ENCODE peak calls at places on chromosomes 16 and 17, in five cellular contexts. One of them, this sample, is unnamed.

GRCh38 chr17:60989439-60989838 is 311.8 kb downstream of the BCAS3 start:
- DNase-seq in cardiac muscle cell: no peak
- DNase-seq in stomach: no peak
- DNase-seq in OCI-LY7: no peak
- DNase-seq in MM.1S: no peak
- DNase-seq in this sample: no peak

GRCh38 chr16:70553175-70553574 is 29.6 kb downstream of the SF3B3 start:
- DNase-seq in cardiac muscle cell: no peak
- DNase-seq in stomach: no peak
- DNase-seq in OCI-LY7: no peak
- DNase-seq in MM.1S: no peak
- DNase-seq in this sample: no peak

GRCh38 chr16:66703359-66704215 is 7.0 kb upstream of the CMTM4 start:
- DNase-seq in cardiac muscle cell: no peak
- DNase-seq in stomach: no peak
- DNase-seq in OCI-LY7: no peak
- DNase-seq in MM.1S: no peak
- DNase-seq in this sample: no peak

GRCh38 chr16:81616321-81617020 is 162.6 kb upstream of the PLCG2 start:
- DNase-seq in cardiac muscle cell: peak
- DNase-seq in stomach: peak
- DNase-seq in OCI-LY7: peak
- DNase-seq in MM.1S: peak
- DNase-seq in this sample: peak

GRCh38 chr16:87993901-87994300 is 42.7 kb downstream of the BANP start:
- DNase-seq in cardiac muscle cell: no peak
- DNase-seq in stomach: no peak
- DNase-seq in OCI-LY7: no peak
- DNase-seq in MM.1S: no peak
- DNase-seq in this sample: no peak

GRCh38 chr16:57525761-57526160 is 10.6 kb downstream of the CCDC102A start:
- DNase-seq in cardiac muscle cell: no peak
- DNase-seq in stomach: no peak
- DNase-seq in OCI-LY7: no peak
- DNase-seq in MM.1S: no peak
- DNase-seq in this sample: no peak

GRCh38 chr16:14196539-14196938 is 125.4 kb downstream of the MRTFB start:
- DNase-seq in cardiac muscle cell: no peak
- DNase-seq in stomach: no peak
- DNase-seq in OCI-LY7: peak
- DNase-seq in MM.1S: peak
- DNase-seq in this sample: no peak

GRCh38 chr16:69402448-69402847 is 16.6 kb upstream of the TERF2 start:
- DNase-seq in cardiac muscle cell: no peak
- DNase-seq in stomach: no peak
- DNase-seq in OCI-LY7: peak
- DNase-seq in MM.1S: no peak
- DNase-seq in this sample: no peak

GRCh38 chr16:75244225-75244792 is 7.1 kb downstream of the BCAR1 start:
- DNase-seq in cardiac muscle cell: no peak
- DNase-seq in stomach: peak
- DNase-seq in OCI-LY7: no peak
- DNase-seq in MM.1S: no peak
- DNase-seq in this sample: peak

DNA sequence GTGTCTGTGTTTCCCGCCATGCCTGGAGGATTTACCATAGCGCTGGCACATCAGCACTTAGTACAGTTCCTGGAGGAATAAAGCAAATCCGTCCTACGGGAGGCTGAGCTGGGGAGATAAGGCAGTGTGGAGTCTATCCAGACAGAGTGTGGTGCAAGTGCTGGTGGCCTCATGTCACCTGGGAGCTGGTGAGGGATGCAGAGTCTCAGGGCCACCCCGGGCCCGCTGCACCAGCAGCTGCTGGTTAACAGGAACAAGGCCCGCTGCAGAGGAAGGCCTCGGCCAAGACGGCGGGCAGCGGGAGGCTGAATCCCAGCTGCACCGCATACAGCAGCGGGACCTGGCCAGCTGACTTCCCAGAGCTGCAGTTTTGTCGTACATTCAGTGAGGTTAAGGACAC is 57.3 kb upstream of the CDC42EP4 start:
- DNase-seq in cardiac muscle cell: peak
- DNase-seq in stomach: peak
- DNase-seq in OCI-LY7: no peak
- DNase-seq in MM.1S: no peak
- DNase-seq in this sample: no peak
- H3K27ac ChIP-seq in cardiac muscle cell: peak
- H3K27ac ChIP-seq in stomach: no peak
- H3K27ac ChIP-seq in OCI-LY7: no peak
- H3K27ac ChIP-seq in MM.1S: no peak
- H3K27ac ChIP-seq in this sample: no peak

GRCh38 chr17:69761767-69762321 is 313.2 kb upstream of the KCNJ16 start:
- DNase-seq in cardiac muscle cell: no peak
- DNase-seq in stomach: no peak
- DNase-seq in OCI-LY7: no peak
- DNase-seq in MM.1S: no peak
- DNase-seq in this sample: peak
- H3K27ac ChIP-seq in cardiac muscle cell: no peak
- H3K27ac ChIP-seq in stomach: peak
- H3K27ac ChIP-seq in OCI-LY7: no peak
- H3K27ac ChIP-seq in MM.1S: no peak
- H3K27ac ChIP-seq in this sample: peak

GRCh38 chr17:5225668-5226457 is 8.8 kb downstream of the SCIMP start:
- DNase-seq in cardiac muscle cell: no peak
- DNase-seq in stomach: no peak
- DNase-seq in OCI-LY7: no peak
- DNase-seq in MM.1S: no peak
- DNase-seq in this sample: no peak

GRCh38 chr17:5226940-5227878 is 7.5 kb downstream of the SCIMP start:
- DNase-seq in cardiac muscle cell: no peak
- DNase-seq in stomach: no peak
- DNase-seq in OCI-LY7: peak
- DNase-seq in MM.1S: no peak
- DNase-seq in this sample: no peak
- H3K27ac ChIP-seq in cardiac muscle cell: no peak
- H3K27ac ChIP-seq in stomach: no peak
- H3K27ac ChIP-seq in OCI-LY7: peak
- H3K27ac ChIP-seq in MM.1S: no peak
- H3K27ac ChIP-seq in this sample: no peak

DNA sequence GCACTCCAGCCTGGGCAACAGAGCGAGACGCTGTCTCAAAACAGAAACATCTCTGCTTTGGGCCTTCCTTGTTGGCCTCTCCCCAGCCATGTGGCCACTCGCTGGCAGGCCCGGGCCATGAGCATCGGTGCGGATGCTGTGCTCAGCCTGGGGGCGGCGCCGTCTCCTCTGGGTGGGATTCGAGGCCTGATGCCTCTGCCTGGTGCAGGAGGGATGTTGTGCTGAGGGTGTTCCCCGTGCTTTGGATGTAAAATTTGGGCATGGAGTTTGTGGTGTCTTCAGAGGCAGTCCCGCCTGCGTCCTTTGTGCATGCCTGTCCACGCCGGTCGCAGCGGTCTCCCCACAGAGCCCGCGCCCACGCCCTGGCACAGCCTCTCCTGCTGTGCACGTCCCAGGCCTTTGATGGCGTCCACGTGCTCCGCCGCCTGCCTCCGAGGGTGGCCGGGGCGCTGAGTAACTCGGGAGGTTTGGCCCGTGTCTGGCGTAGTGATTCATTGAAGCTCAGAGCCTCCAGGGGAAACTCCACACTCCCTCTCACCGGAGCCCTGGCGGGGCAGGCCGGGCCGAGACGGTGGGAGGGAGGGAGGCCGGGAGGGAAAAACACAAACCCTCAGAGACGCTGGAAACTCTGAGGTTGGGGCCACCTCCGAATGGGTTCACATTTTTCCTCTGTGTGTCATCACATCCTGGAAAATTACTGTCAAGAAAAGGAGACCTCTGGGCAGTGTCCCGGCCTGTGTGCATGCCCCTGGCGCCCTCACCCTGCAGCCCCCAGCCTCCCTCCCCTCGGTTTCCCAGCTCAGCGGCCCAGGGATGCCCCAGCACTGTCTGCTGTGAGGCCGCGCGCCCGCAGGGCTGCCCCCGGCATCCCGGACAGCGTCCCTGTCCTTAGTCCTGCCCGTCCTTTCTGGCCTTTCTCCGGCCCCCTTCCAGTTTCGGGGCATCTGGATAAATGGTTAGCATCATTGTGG is 19.0 kb downstream of the CENPX start:
- DNase-seq in cardiac muscle cell: no peak
- DNase-seq in stomach: no peak
- DNase-seq in OCI-LY7: no peak
- DNase-seq in MM.1S: no peak
- DNase-seq in this sample: peak
- H3K27ac ChIP-seq in cardiac muscle cell: no peak
- H3K27ac ChIP-seq in stomach: no peak
- H3K27ac ChIP-seq in OCI-LY7: no peak
- H3K27ac ChIP-seq in MM.1S: no peak
- H3K27ac ChIP-seq in this sample: peak

GRCh38 chr16:86073103-86073625 is 174.2 kb downstream of the IRF8 start:
- DNase-seq in cardiac muscle cell: no peak
- DNase-seq in stomach: no peak
- DNase-seq in OCI-LY7: no peak
- DNase-seq in MM.1S: no peak
- DNase-seq in this sample: no peak
- H3K27ac ChIP-seq in cardiac muscle cell: no peak
- H3K27ac ChIP-seq in stomach: no peak
- H3K27ac ChIP-seq in OCI-LY7: no peak
- H3K27ac ChIP-seq in MM.1S: no peak
- H3K27ac ChIP-seq in this sample: no peak

GRCh38 chr17:29574732-29575510 is 6.4 kb downstream of the TP53I13 start:
- DNase-seq in cardiac muscle cell: no peak
- DNase-seq in stomach: peak
- DNase-seq in OCI-LY7: no peak
- DNase-seq in MM.1S: no peak
- DNase-seq in this sample: peak

GRCh38 chr17:29575511-29576213 is 7.2 kb downstream of the TP53I13 start:
- DNase-seq in cardiac muscle cell: no peak
- DNase-seq in stomach: no peak
- DNase-seq in OCI-LY7: no peak
- DNase-seq in MM.1S: no peak
- DNase-seq in this sample: no peak

GRCh38 chr17:29573558-29573870 is 5.0 kb downstream of the TP53I13 start:
- DNase-seq in cardiac muscle cell: no peak
- DNase-seq in stomach: no peak
- DNase-seq in OCI-LY7: no peak
- DNase-seq in MM.1S: no peak
- DNase-seq in this sample: no peak

GRCh38 chr17:29572691-29573557 is 4.4 kb downstream of the TP53I13 start:
- DNase-seq in cardiac muscle cell: peak
- DNase-seq in stomach: peak
- DNase-seq in OCI-LY7: peak
- DNase-seq in MM.1S: peak
- DNase-seq in this sample: peak

GRCh38 chr17:29573871-29574731 is 5.6 kb downstream of the TP53I13 start:
- DNase-seq in cardiac muscle cell: no peak
- DNase-seq in stomach: no peak
- DNase-seq in OCI-LY7: no peak
- DNase-seq in MM.1S: no peak
- DNase-seq in this sample: no peak
- H3K27ac ChIP-seq in cardiac muscle cell: no peak
- H3K27ac ChIP-seq in stomach: peak
- H3K27ac ChIP-seq in OCI-LY7: no peak
- H3K27ac ChIP-seq in MM.1S: no peak
- H3K27ac ChIP-seq in this sample: peak